ENCODE peak calls at places on chromosomes 5 and 9, in nine cellular contexts. W is AG10803, C is A549, V is AG09309, H is adrenal gland, K is breast epithelium, R is Peyer's patch, I is cardiac fibroblast, S is HL-60. E is an unnamed sample.

GRCh38 chr9:130235558-130236435 is 29.8 kb upstream of the HMCN2 start:
- DNase-seq in W (peak), C (peak), V (no peak), H (peak), K (peak), R (peak), I (peak), S (peak), E (no peak)

GRCh38 chr9:101904845-101905244 is 166.4 kb upstream of the GRIN3A start:
- DNase-seq in W (no peak), C (no peak), V (no peak), H (no peak), K (no peak), R (no peak), I (no peak), S (no peak), E (no peak)

GRCh38 chr5:179836225-179837019 is 15.7 kb downstream of the SQSTM1 start:
- DNase-seq in W (no peak), C (no peak), V (no peak), H (peak), K (no peak), R (no peak), I (peak), S (no peak), E (no peak)

GRCh38 chr9:18985464-18985951 is 47.5 kb downstream of the SAXO1 start:
- DNase-seq in W (peak), C (no peak), V (peak), H (no peak), K (no peak), R (no peak), I (no peak), S (no peak), E (no peak)

GRCh38 chr9:68998812-68999211 is 15.1 kb downstream of the PRKACG start:
- DNase-seq in W (no peak), C (no peak), V (no peak), H (no peak), K (no peak), R (no peak), I (no peak), S (no peak), E (no peak)

GRCh38 chr9:121281614-121282291 is 13.8 kb downstream of the GSN start:
- DNase-seq in W (peak), C (peak), V (no peak), H (peak), K (peak), R (no peak), I (peak), S (peak), E (no peak)

GRCh38 chr9:110089681-110090370 is 118.1 kb downstream of the C9orf152 start:
- DNase-seq in W (no peak), C (no peak), V (no peak), H (no peak), K (no peak), R (no peak), I (no peak), S (no peak), E (no peak)

GRCh38 chr9:107905313-107906027 is 415.9 kb upstream of the KLF4 start:
- DNase-seq in W (peak), C (no peak), V (no peak), H (peak), K (no peak), R (no peak), I (no peak), S (no peak), E (no peak)

GRCh38 chr5:65489119-65489518 is 7.4 kb upstream of the ADAMTS6 start:
- DNase-seq in W (no peak), C (no peak), V (no peak), H (no peak), K (no peak), R (no peak), I (no peak), S (no peak), E (no peak)

GRCh38 chr9:98176391-98177259 is 15.8 kb downstream of the CORO2A start:
- DNase-seq in W (no peak), C (no peak), V (no peak), H (no peak), K (no peak), R (no peak), I (no peak), S (no peak), E (no peak)

GRCh38 chr5:88665750-88666215 is 217.2 kb downstream of the MEF2C start:
- DNase-seq in W (no peak), C (no peak), V (no peak), H (no peak), K (no peak), R (no peak), I (no peak), S (no peak), E (no peak)

GRCh38 chr9:109604036-109604600 is 106.0 kb upstream of the PTPN3 start:
- DNase-seq in W (no peak), C (no peak), V (no peak), H (no peak), K (no peak), R (no peak), I (peak), S (no peak), E (no peak)

GRCh38 chr9:125241863-125242739 is 958 bp upstream of the HSPA5 start:
- DNase-seq in W (peak), C (peak), V (no peak), H (peak), K (peak), R (peak), I (no peak), S (no peak), E (no peak)

GRCh38 chr5:149517461-149518122 is 33.6 kb downstream of the CSNK1A1 start:
- DNase-seq in W (peak), C (no peak), V (peak), H (no peak), K (no peak), R (no peak), I (peak), S (no peak), E (no peak)

GRCh38 chr5:178619390-178619789 is 7.5 kb downstream of the CLK4 start:
- DNase-seq in W (no peak), C (no peak), V (no peak), H (no peak), K (no peak), R (no peak), I (no peak), S (no peak), E (no peak)

GRCh38 chr9:75148551-75148950 is 60.2 kb downstream of the OSTF1 start:
- DNase-seq in W (peak), C (no peak), V (peak), H (no peak), K (no peak), R (no peak), I (peak), S (peak), E (peak)

GRCh38 chr5:6373081-6373846 is 5.1 kb downstream of the MED10 start:
- DNase-seq in W (no peak), C (no peak), V (no peak), H (peak), K (no peak), R (peak), I (no peak), S (no peak), E (no peak)

GRCh38 chr9:95261890-95262289 is 55.6 kb downstream of the FANCC start:
- DNase-seq in W (no peak), C (no peak), V (no peak), H (no peak), K (no peak), R (no peak), I (peak), S (no peak), E (peak)

GRCh38 chr5:131466171-131466766 is 168.8 kb downstream of the RAPGEF6 start:
- DNase-seq in W (peak), C (no peak), V (peak), H (no peak), K (no peak), R (no peak), I (peak), S (no peak), E (peak)

GRCh38 chr5:177098103-177098771 is 11.5 kb downstream of the FGFR4 start:
- DNase-seq in W (peak), C (no peak), V (no peak), H (peak), K (no peak), R (no peak), I (no peak), S (no peak), E (peak)

GRCh38 chr9:84793251-84793650 is 123.7 kb downstream of the NTRK2 start:
- DNase-seq in W (no peak), C (no peak), V (no peak), H (no peak), K (no peak), R (no peak), I (no peak), S (no peak), E (no peak)

GRCh38 chr9:121562261-121562780 is 62.7 kb upstream of the GGTA1 start:
- DNase-seq in W (no peak), C (no peak), V (no peak), H (no peak), K (no peak), R (no peak), I (no peak), S (peak), E (no peak)

GRCh38 chr5:14700478-14701436 is 36.2 kb downstream of the OTULIN start:
- DNase-seq in W (no peak), C (no peak), V (no peak), H (no peak), K (no peak), R (no peak), I (peak), S (peak), E (no peak)

GRCh38 chr9:119278138-119278537 is 91.1 kb downstream of the BRINP1 start:
- DNase-seq in W (no peak), C (no peak), V (no peak), H (no peak), K (no peak), R (no peak), I (no peak), S (no peak), E (no peak)

GRCh38 chr5:42502613-42503470 is 79.6 kb downstream of the GHR start:
- DNase-seq in W (no peak), C (no peak), V (no peak), H (no peak), K (no peak), R (no peak), I (peak), S (no peak), E (no peak)

GRCh38 chr9:15824310-15824709 is 271.5 kb downstream of the CCDC171 start:
- DNase-seq in W (no peak), C (no peak), V (peak), H (no peak), K (no peak), R (no peak), I (peak), S (no peak), E (peak)

GRCh38 chr9:129235931-129236331 is 57.9 kb upstream of the IER5L start:
- DNase-seq in W (no peak), C (no peak), V (no peak), H (no peak), K (no peak), R (peak), I (no peak), S (no peak), E (no peak)

GRCh38 chr5:15695171-15695676 is 195.2 kb downstream of the FBXL7 start:
- DNase-seq in W (peak), C (no peak), V (no peak), H (no peak), K (no peak), R (no peak), I (peak), S (no peak), E (no peak)

GRCh38 chr5:99034336-99034735 is 105.5 kb upstream of the CHD1 start:
- DNase-seq in W (no peak), C (no peak), V (no peak), H (no peak), K (no peak), R (no peak), I (no peak), S (no peak), E (peak)

GRCh38 chr5:169190860-169191259 is 110.1 kb downstream of the SLIT3 start:
- DNase-seq in W (peak), C (no peak), V (no peak), H (no peak), K (no peak), R (no peak), I (peak), S (no peak), E (no peak)

GRCh38 chr5:159120446-159120845 is 20.7 kb upstream of the EBF1 start:
- DNase-seq in W (no peak), C (no peak), V (no peak), H (no peak), K (no peak), R (no peak), I (no peak), S (no peak), E (no peak)
- H3K4me3 ChIP-seq in W (no peak), C (peak), V (no peak), H (no peak), K (peak), R (no peak), I (no peak), S (no peak), E (no peak)

GRCh38 chr9:133741716-133742115 is 3.6 kb upstream of the SARDH start:
- DNase-seq in W (no peak), C (no peak), V (no peak), H (no peak), K (no peak), R (no peak), I (no peak), S (no peak), E (no peak)

GRCh38 chr9:133740891-133741290 is 2.7 kb upstream of the SARDH start:
- DNase-seq in W (no peak), C (no peak), V (no peak), H (no peak), K (no peak), R (no peak), I (no peak), S (no peak), E (no peak)

GRCh38 chr9:133742251-133742650 is 4.1 kb upstream of the SARDH start:
- DNase-seq in W (no peak), C (no peak), V (no peak), H (no peak), K (no peak), R (no peak), I (no peak), S (no peak), E (no peak)

GRCh38 chr9:133739408-133740280 is 1.5 kb upstream of the SARDH start:
- DNase-seq in W (no peak), C (no peak), V (no peak), H (no peak), K (no peak), R (no peak), I (no peak), S (no peak), E (no peak)

DNA sequence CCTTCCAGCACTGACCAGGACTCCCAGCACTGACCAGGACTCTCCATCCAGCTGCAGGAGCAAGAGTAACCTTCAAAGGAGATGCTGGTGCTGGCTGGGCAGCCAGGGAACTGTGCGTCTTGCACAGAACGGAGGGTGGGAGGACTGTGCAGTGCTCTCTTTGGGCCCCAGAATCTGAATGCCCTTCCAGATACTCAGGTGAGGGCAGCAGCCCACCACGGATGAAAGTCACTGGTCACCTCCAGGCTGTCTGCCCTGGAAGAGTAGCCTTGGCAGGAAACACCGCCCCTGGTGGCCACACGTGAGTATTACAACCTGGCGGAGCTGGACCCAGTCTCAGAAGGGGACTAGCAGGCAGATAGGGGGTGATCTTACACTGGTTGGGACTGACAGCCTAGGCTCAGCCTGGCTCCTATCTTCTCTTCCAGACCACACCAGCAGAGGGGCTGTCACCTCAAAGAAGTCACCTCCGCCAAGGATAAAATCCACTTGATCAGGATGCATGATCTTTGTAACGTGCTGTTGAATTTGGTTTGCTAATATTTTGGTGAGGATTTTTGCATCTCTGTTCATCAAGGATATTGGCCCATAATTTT is 4.8 kb upstream of the SARDH start:
- DNase-seq in W (peak), C (peak), V (peak), H (peak), K (peak), R (peak), I (peak), S (peak), E (no peak)
- H3K4me3 ChIP-seq in W (no peak), C (no peak), V (no peak), H (no peak), K (no peak), R (no peak), I (no peak), S (no peak), E (no peak)

GRCh38 chr5:137594717-137595116 is 95.6 kb upstream of the SPOCK1 start:
- DNase-seq in W (no peak), C (no peak), V (no peak), H (no peak), K (no peak), R (no peak), I (peak), S (no peak), E (no peak)
- H3K4me3 ChIP-seq in W (no peak), C (no peak), V (no peak), H (no peak), K (no peak), R (no peak), I (no peak), S (no peak), E (no peak)

GRCh38 chr9:1909322-1909721 is 105.8 kb upstream of the SMARCA2 start:
- DNase-seq in W (no peak), C (no peak), V (no peak), H (no peak), K (no peak), R (no peak), I (no peak), S (no peak), E (no peak)
- H3K4me3 ChIP-seq in W (no peak), C (no peak), V (no peak), H (no peak), K (no peak), R (no peak), I (no peak), S (no peak), E (no peak)

GRCh38 chr9:691825-692363 is 149.6 kb upstream of the DMRT1 start:
- DNase-seq in W (no peak), C (no peak), V (no peak), H (no peak), K (no peak), R (no peak), I (no peak), S (no peak), E (no peak)

GRCh38 chr9:690517-691111 is 150.9 kb upstream of the DMRT1 start:
- DNase-seq in W (no peak), C (no peak), V (no peak), H (no peak), K (no peak), R (no peak), I (no peak), S (no peak), E (no peak)

GRCh38 chr9:694499-695154 is 146.9 kb upstream of the DMRT1 start:
- DNase-seq in W (peak), C (peak), V (peak), H (no peak), K (no peak), R (no peak), I (peak), S (no peak), E (peak)

GRCh38 chr9:693460-694390 is 147.8 kb upstream of the DMRT1 start:
- DNase-seq in W (peak), C (no peak), V (peak), H (peak), K (no peak), R (no peak), I (peak), S (no peak), E (peak)

DNA sequence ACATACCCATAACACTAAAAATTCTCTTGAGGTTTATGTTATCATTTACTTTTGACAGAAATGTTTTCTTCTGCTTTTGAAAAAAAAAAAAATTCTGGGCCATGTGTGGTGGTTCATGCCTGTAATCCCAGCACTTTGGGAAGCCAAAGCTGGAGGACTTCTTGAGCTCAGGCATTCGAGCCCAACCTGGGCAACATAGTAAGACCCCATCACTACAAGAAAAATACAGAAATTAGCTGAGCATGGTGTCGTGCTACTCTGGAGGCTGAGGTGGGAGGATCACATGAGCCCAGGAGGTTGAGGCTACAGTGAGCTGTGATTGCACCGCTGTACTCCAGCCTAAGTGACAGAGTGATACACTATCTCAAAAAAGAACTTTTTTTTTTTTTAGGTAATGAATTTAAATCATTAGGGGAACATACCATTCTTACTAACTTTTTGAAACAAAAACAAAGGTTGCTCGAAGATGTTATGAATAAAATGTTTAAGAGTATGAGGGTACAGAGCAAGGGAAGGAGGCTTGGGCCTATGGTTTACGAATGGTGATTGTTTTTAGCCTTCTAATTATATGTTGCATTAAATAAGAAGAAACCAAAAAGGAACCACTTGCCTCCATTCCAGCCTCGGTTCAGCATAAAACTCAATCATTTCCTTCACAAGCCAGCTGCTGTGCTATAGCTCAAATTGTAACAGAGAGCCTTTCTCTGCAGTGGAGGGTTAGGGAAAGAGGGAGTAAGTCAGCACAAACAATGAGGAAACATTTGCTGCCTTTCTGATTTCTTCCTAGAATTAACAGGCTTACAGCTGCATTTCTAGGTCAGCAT is 148.6 kb upstream of the DMRT1 start:
- DNase-seq in W (no peak), C (no peak), V (no peak), H (no peak), K (no peak), R (no peak), I (no peak), S (no peak), E (peak)
- H3K4me3 ChIP-seq in W (peak), C (no peak), V (no peak), H (no peak), K (peak), R (no peak), I (peak), S (no peak), E (peak)

DNA sequence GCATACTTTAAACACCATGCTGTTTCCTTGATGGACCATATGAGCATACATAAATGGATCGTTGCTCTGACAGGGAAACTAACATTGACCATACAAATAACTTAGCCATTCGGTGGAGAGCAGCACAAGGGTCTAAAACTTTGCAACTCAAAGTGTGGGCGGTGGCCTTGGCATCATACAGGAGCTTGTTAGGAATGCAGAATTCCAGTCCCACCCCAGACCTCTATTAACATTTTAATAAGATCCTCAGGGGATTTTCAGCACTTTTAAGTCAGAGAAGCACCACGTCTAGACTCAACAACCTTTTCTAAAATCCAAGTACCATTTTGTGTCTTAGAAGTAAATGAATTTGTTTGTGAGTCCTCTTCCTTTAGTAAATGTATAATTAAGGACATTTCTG is 260.9 kb downstream of the EBF1 start:
- DNase-seq in W (no peak), C (no peak), V (no peak), H (no peak), K (no peak), R (no peak), I (no peak), S (no peak), E (no peak)
- H3K4me3 ChIP-seq in W (no peak), C (no peak), V (no peak), H (no peak), K (no peak), R (no peak), I (no peak), S (no peak), E (no peak)

E was measured in skeletal muscle cell.